ENCODE peak calls at places on chromosomes 7 and 10, in four cellular contexts. U, H, R and T are unnamed samples.

GRCh38 chr7:930975-931758 is 23.3 kb downstream of the ADAP1 start:
- DNase-seq in H (no peak), R (no peak), U (peak; percentile 26), T (no peak)

GRCh38 chr10:49568235-49568634 is 29.3 kb upstream of the ERCC6 start:
- DNase-seq in H (no peak), R (no peak), U (no peak), T (no peak)

GRCh38 chr10:11813855-11814557 is 9.2 kb upstream of the PROSER2 start:
- DNase-seq in R (no peak), U (no peak), H (no peak), T (no peak)

GRCh38 chr10:18406136-18406535 is 245.3 kb downstream of the NSUN6 start:
- DNase-seq in R (no peak), U (no peak), H (no peak), T (no peak)

GRCh38 chr7:120060283-120060682 is 212.7 kb upstream of the KCND2 start:
- DNase-seq in U (no peak), R (no peak), H (no peak), T (no peak)

GRCh38 chr7:75555736-75556135 is 63.6 kb downstream of the SPDYE5 start:
- DNase-seq in U (no peak), R (no peak), H (no peak), T (no peak)

GRCh38 chr7:103843689-103844480 is 145.6 kb downstream of the RELN start:
- DNase-seq in H (no peak), R (no peak), U (no peak), T (no peak)

GRCh38 chr7:131556055-131556911 is at the start of gene PODXL:
- DNase-seq in R (peak; percentile 9), H (peak; percentile 23), U (peak; percentile 91), T (no peak)

GRCh38 chr7:121369462-121369861 is 26.6 kb downstream of the FAM3C start:
- DNase-seq in R (no peak), H (no peak), U (no peak), T (no peak)

GRCh38 chr10:4512557-4513286 is 313.3 kb upstream of the AKR1E2 start:
- DNase-seq in H (no peak), R (no peak), U (peak; percentile 66), T (no peak)

GRCh38 chr10:101230185-101230917 is 1.1 kb upstream of the LBX1 start:
- DNase-seq in R (no peak), U (peak; percentile 40), H (no peak), T (no peak)

GRCh38 chr10:98609265-98609664 is 162.5 kb upstream of the HPS1 start:
- DNase-seq in R (no peak), H (no peak), U (no peak), T (no peak)

GRCh38 chr7:9945882-9946281 is 1027.8 kb upstream of the PHF14 start:
- DNase-seq in U (no peak), H (no peak), R (no peak), T (no peak)

GRCh38 chr10:15167411-15168295 is 840 bp downstream of the NMT2 start:
- DNase-seq in R (peak; percentile 36), U (peak; percentile 71), H (peak; percentile 36), T (peak; percentile 68)

GRCh38 chr7:19024261-19024660 is 93.2 kb downstream of the TWIST1 start:
- DNase-seq in H (no peak), R (no peak), U (no peak), T (no peak)

GRCh38 chr10:69640196-69640980 is 10.3 kb downstream of the FAM241B start:
- DNase-seq in H (no peak), U (no peak), R (no peak), T (no peak)

GRCh38 chr10:110349826-110350225 is 45.1 kb upstream of the SMNDC1 start:
- DNase-seq in H (no peak), R (no peak), U (no peak), T (no peak)

GRCh38 chr7:130352335-130353074 is 7.9 kb downstream of the CPA5 start:
- DNase-seq in U (no peak), R (no peak), H (no peak), T (no peak)

GRCh38 chr10:130363051-130363450 is 226.9 kb downstream of the GLRX3 start:
- DNase-seq in H (no peak), R (no peak), U (no peak), T (no peak)

GRCh38 chr10:18417950-18418527 is 233.3 kb downstream of the NSUN6 start:
- DNase-seq in H (no peak), U (no peak), R (no peak), T (no peak)

GRCh38 chr7:128005117-128005516 is 26.1 kb downstream of the LRRC4 start:
- DNase-seq in R (no peak), U (no peak), H (no peak), T (no peak)

GRCh38 chr7:22443370-22444180 is 56.4 kb downstream of the STEAP1B start:
- DNase-seq in H (no peak), R (no peak), U (no peak), T (no peak)

GRCh38 chr10:118816471-118817168 is 61.9 kb upstream of the CACUL1 start:
- DNase-seq in U (no peak), H (no peak), R (no peak), T (no peak)

GRCh38 chr7:41637051-41637450 is 65.8 kb downstream of the INHBA start:
- DNase-seq in U (no peak), H (no peak), R (no peak), T (no peak)

GRCh38 chr7:55087521-55087961 is 68.7 kb downstream of the EGFR start:
- DNase-seq in H (no peak), U (no peak), R (no peak), T (no peak)

GRCh38 chr10:3785849-3786290 is 861 bp upstream of the KLF6 start:
- DNase-seq in R (no peak), U (peak; percentile 72), H (no peak), T (no peak)